ENCODE peak calls at places on chromosome 14, in seven cellular contexts. U is Right ventricle myocardium superior; Q is fibroblast of mammary gland; A is chondrocyte; V is lung; P is CD4-positive, alpha-beta T cell; B is Calu3. X is an unnamed sample.

GRCh38 chr14:76762617-76763361 is 1.5 kb downstream of the VASH1 start:
- DNase-seq in P (no peak), U (peak), A (no peak), Q (peak), B (no peak), V (peak), X (no peak)

GRCh38 chr14:65356327-65356836 is 56.1 kb upstream of the FUT8 start:
- DNase-seq in P (no peak), V (no peak), U (no peak), A (no peak), B (peak), Q (peak), X (no peak)

GRCh38 chr14:58822856-58823255 is 185.1 kb downstream of the DACT1 start:
- DNase-seq in A (no peak), B (no peak), P (no peak), Q (no peak), U (no peak), V (no peak), X (no peak)

GRCh38 chr14:76955575-76956252 is 72.8 kb downstream of the IRF2BPL start:
- DNase-seq in V (no peak), U (peak), Q (peak), B (no peak), A (no peak), P (peak), X (no peak)

GRCh38 chr14:67418368-67419174 is 6.6 kb upstream of the PLEK2 start:
- DNase-seq in U (no peak), V (no peak), P (no peak), B (peak), Q (no peak), A (no peak), X (no peak)

GRCh38 chr14:88168498-88169165 is 154.4 kb downstream of the KCNK10 start:
- DNase-seq in B (peak), V (peak), U (peak), P (peak), Q (peak), A (no peak), X (peak)

GRCh38 chr14:100587248-100587762 is at the start of gene BEGAIN:
- DNase-seq in B (no peak), A (peak), V (no peak), P (no peak), Q (no peak), U (peak), X (no peak)

GRCh38 chr14:64569108-64570045 is 19.6 kb downstream of the PPP1R36 start:
- DNase-seq in Q (peak), A (no peak), B (no peak), U (peak), P (no peak), V (peak), X (no peak)

GRCh38 chr14:105748204-105748578 is 221.8 kb downstream of the TMEM121 start:
- DNase-seq in B (peak), A (no peak), U (peak), P (no peak), Q (no peak), V (no peak), X (no peak)

GRCh38 chr14:60514378-60515243 is 5.7 kb downstream of the SIX6 start:
- DNase-seq in U (no peak), P (no peak), V (no peak), Q (no peak), A (no peak), B (peak), X (peak)

GRCh38 chr14:94341654-94342333 is 18.7 kb upstream of the SERPINA6 start:
- DNase-seq in V (no peak), Q (no peak), A (no peak), B (peak), P (no peak), U (no peak), X (no peak)

GRCh38 chr14:70943838-70944237 is 36.6 kb downstream of the PCNX1 start:
- DNase-seq in A (no peak), B (no peak), V (no peak), P (no peak), U (no peak), Q (no peak), X (no peak)

GRCh38 chr14:58216544-58216943 is 16.6 kb downstream of the ACTR10 start:
- DNase-seq in B (no peak), P (no peak), Q (peak), V (no peak), A (no peak), U (no peak), X (no peak)

GRCh38 chr14:76595266-76595665 is 166.0 kb upstream of the VASH1 start:
- DNase-seq in B (no peak), U (no peak), V (no peak), P (no peak), A (no peak), Q (peak), X (no peak)

GRCh38 chr14:38203929-38204716 is 3.6 kb upstream of the SSTR1 start:
- DNase-seq in V (no peak), A (no peak), B (no peak), Q (peak), U (no peak), P (no peak), X (peak)

GRCh38 chr14:68047910-68048309 is 228.3 kb downstream of the RAD51B start:
- DNase-seq in B (no peak), V (no peak), Q (peak), P (no peak), A (no peak), U (no peak), X (no peak)

GRCh38 chr14:32720927-32721326 is 217.8 kb upstream of the NPAS3 start:
- DNase-seq in P (no peak), U (no peak), Q (peak), A (no peak), V (no peak), B (no peak), X (no peak)

GRCh38 chr14:54182419-54183040 is 214.3 kb upstream of the CDKN3 start:
- DNase-seq in P (no peak), V (no peak), A (no peak), U (no peak), B (peak), Q (peak), X (no peak)

GRCh38 chr14:32657081-32657480 is 281.6 kb upstream of the NPAS3 start:
- DNase-seq in U (no peak), P (no peak), V (peak), A (no peak), B (no peak), Q (peak), X (no peak)

GRCh38 chr14:55446833-55447232 is 6.4 kb upstream of the TBPL2 start:
- DNase-seq in U (no peak), B (no peak), Q (peak), V (no peak), P (no peak), A (no peak), X (peak)

GRCh38 chr14:60089201-60089600 is 2.5 kb upstream of the PCNX4 start:
- DNase-seq in A (no peak), Q (no peak), B (no peak), P (no peak), U (no peak), V (no peak), X (no peak)

GRCh38 chr14:79730911-79731310 is 480.4 kb downstream of the DIO2 start:
- DNase-seq in V (no peak), A (no peak), U (no peak), Q (no peak), B (no peak), P (no peak), X (no peak)

GRCh38 chr14:69008411-69008810 is 29.3 kb upstream of the ACTN1 start:
- DNase-seq in V (no peak), U (no peak), P (no peak), Q (no peak), B (no peak), A (no peak), X (no peak)

GRCh38 chr14:29937116-29937515 is 9.5 kb upstream of the PRKD1 start:
- DNase-seq in P (no peak), B (no peak), Q (peak), V (no peak), U (no peak), A (no peak), X (no peak)

GRCh38 chr14:85572845-85573244 is 42.9 kb downstream of the FLRT2 start:
- DNase-seq in B (no peak), U (no peak), V (no peak), P (no peak), A (no peak), Q (peak), X (no peak)

GRCh38 chr14:88841741-88842140 is 17.3 kb downstream of the TTC8 start:
- DNase-seq in U (no peak), Q (peak), A (no peak), B (no peak), P (no peak), V (no peak), X (no peak)

GRCh38 chr14:49052516-49052915 is 533.7 kb downstream of the RPS29 start:
- DNase-seq in Q (peak), P (no peak), U (no peak), A (no peak), V (no peak), B (no peak), X (peak)

GRCh38 chr14:93944348-93945069 is 17.4 kb downstream of the FAM181A start:
- DNase-seq in A (no peak), U (no peak), B (no peak), P (no peak), Q (no peak), V (no peak), X (no peak)

GRCh38 chr14:93234798-93235197 is 27.7 kb downstream of the UBR7 start:
- DNase-seq in V (no peak), A (no peak), B (no peak), U (no peak), Q (peak), P (no peak), X (no peak)

GRCh38 chr14:77825895-77826519 is 26.1 kb downstream of the ADCK1 start:
- DNase-seq in U (peak), Q (no peak), V (peak), A (no peak), B (no peak), P (no peak), X (no peak)

GRCh38 chr14:81400202-81400678 is at the start of gene STON2:
- DNase-seq in Q (peak), V (no peak), U (no peak), B (peak), P (no peak), A (no peak), X (no peak)

X was measured in WERI-Rb-1.